ENCODE peak calls at places on chromosome 7, in six cellular contexts. L, Y, J, A, D and I are unnamed samples.

GRCh38 chr7:17493451-17493850 is 195.0 kb downstream of the AHR start:
- DNase-seq in L (no peak), Y (no peak), J (peak; percentile 25), A (no peak), D (no peak), I (peak; percentile 23)

GRCh38 chr7:91079491-91079890 is 184.7 kb upstream of the FZD1 start:
- DNase-seq in L (no peak), Y (no peak), J (peak; percentile 61), A (no peak), D (no peak), I (peak; percentile 54)

GRCh38 chr7:159095979-159096411 is 48.7 kb downstream of the VIPR2 start:
- DNase-seq in L (no peak), Y (no peak), J (no peak), A (no peak), D (peak; percentile 20), I (no peak)

GRCh38 chr7:79317728-79318127 is 135.7 kb downstream of the MAGI2 start:
- DNase-seq in L (peak; percentile 77), Y (no peak), J (peak; percentile 80), A (no peak), D (no peak), I (peak; percentile 88)

GRCh38 chr7:47669178-47669878 is 87.4 kb upstream of the TNS3 start:
- DNase-seq in L (no peak), Y (peak; percentile 81), J (peak; percentile 93), A (peak; percentile 79), D (peak; percentile 74), I (peak; percentile 95)

GRCh38 chr7:4523219-4523618 is 158.9 kb upstream of the FOXK1 start:
- DNase-seq in L (no peak), Y (no peak), J (no peak), A (no peak), D (no peak), I (no peak)

GRCh38 chr7:157004839-157005455 is 5.5 kb downstream of the MNX1 start:
- DNase-seq in L (no peak), Y (no peak), J (no peak), A (no peak), D (no peak), I (no peak)

GRCh38 chr7:81990395-81990794 is 220.5 kb upstream of the HGF start:
- DNase-seq in L (peak; percentile 20), Y (no peak), J (peak; percentile 46), A (no peak), D (no peak), I (peak; percentile 68)

GRCh38 chr7:80346704-80347103 is 165.2 kb downstream of the GNAT3 start:
- DNase-seq in L (no peak), Y (no peak), J (peak; percentile 57), A (no peak), D (no peak), I (peak; percentile 50)

GRCh38 chr7:34190299-34190698 is 285.0 kb downstream of the BMPER start:
- DNase-seq in L (no peak), Y (no peak), J (no peak), A (no peak), D (no peak), I (no peak)

GRCh38 chr7:6482307-6482706 is 34.6 kb upstream of the DAGLB start:
- DNase-seq in L (no peak), Y (peak; percentile 60), J (no peak), A (no peak), D (no peak), I (no peak)

GRCh38 chr7:151968357-151968756 is 12.1 kb downstream of the GALNTL5 start:
- DNase-seq in L (no peak), Y (no peak), J (no peak), A (no peak), D (no peak), I (no peak)

DNA sequence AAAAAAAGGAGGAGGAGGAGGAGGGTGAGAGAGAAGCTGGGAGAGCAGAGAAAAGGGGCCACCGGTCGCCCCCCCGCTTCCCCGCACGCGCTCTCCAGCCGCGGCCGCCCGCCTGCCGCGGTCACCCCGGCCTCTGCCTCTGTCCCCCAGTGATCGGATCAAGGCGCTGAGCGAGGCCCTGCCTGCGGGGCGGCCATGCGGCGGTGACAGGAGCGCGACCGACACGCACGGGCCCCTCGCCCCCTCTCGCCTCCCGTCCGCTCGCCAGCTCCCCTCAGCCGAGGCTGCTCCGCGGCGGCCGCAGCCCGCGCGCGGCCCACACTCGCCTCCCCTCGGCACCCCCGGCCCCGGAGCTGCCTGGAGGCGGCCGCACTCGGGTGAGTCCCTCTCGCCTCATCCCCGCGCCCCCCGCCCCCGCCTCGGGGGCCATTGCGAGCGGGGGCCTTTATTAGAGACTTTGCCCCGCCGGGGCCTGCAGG is at the start of gene GTF2I:
- DNase-seq in L (no peak), Y (no peak), J (no peak), A (no peak), D (peak; percentile 34), I (no peak)
- TF ChIP-seq CTCF in L (no peak), Y (no peak), J (no peak), A (no peak), D (no peak), I (no peak)

DNA sequence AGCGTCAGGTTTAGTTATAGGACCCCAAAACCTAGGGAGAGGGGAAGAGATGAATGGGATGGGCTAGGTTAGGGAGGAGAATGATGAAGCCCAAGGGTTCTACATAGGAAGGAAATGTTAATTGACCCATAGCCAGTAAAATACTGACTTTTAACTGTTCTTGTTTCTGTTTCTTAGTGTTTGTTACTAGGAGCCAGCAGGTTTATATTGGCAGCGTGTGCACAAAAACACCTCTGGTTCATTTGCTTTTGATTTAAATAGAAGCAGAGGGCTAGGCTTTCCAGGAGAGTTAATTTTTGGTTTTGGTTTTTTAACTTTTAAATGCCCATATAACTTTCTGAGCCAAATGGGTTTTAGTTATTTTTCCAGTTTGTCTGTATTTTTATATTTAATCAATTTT is 8.0 kb downstream of the TAX1BP1 start:
- DNase-seq in L (no peak), Y (no peak), J (no peak), A (no peak), D (no peak), I (no peak)
- H3K4me3 ChIP-seq in L (no peak overlapping the region), Y (no peak overlapping the region), J (no peak overlapping the region), A (no peak overlapping the region), D (no peak overlapping the region), I (no peak overlapping the region)

GRCh38 chr7:112462236-112462635 is 12.0 kb downstream of the IFRD1 start:
- DNase-seq in L (peak; percentile 74), Y (peak; percentile 54), J (peak; percentile 96), A (no peak), D (peak; percentile 40), I (peak; percentile 96)

DNA sequence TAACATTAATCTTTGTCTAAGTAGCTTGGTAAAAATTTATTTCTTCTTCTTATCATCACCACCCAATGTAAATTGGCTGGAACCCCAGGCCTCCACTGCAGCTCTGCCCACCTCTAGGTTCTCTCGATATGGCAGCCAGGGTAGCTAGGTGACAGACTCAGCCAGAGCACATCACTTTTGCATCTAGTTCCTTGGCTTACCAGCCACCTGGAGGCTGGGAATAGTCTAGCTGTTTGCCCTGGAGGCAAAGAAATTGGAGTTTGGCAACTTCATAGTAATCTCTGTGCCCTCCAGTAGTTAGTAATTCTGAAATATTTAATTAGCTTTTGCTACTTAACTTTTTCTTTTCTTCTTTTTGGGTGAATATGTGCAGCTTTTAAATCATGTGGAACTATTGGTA is 9.4 kb downstream of the IFRD1 start:
- DNase-seq in L (no peak), Y (no peak), J (no peak), A (no peak), D (no peak), I (no peak)
- TF ChIP-seq CTCF in L (no peak), Y (no peak), J (no peak), A (no peak), D (no peak), I (no peak)

DNA sequence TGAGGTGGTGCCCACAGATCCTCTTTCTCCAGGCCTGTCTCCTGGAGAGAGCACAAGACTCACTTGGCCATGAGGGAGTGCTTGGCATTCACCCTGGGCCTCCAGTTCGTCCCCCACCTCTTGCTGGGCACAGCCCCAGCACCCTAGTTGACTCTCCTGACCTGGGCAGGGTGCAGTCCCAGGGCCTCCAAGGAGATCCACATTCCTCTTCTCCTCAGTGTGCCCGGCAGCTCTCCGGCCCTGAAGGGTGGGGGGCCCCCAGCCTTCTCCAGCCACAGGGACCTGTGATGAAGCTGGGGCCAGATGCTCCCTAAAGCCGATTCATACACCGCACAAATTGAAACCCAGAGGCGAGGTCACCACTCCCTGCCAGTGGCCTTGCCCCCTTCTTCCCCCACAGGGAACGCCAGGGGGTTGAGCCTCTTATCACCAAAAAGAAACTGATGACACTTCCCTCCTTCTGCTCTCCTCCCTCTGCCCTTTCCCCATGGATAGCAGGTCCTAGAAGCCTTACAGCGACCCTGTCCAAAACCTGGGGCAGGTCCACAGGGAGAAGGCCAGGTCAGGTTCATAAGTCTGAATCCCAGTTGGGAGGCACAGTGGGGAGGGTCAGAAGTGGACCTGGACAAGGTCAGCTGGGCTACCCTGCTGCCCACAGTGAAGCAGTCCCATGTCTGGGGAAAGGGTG is 3.1 kb downstream of the EN2 start:
- DNase-seq in L (no peak), Y (no peak), J (no peak), A (no peak), D (no peak), I (no peak)
- H3K4me3 ChIP-seq in L (no peak overlapping the region), Y (no peak overlapping the region), J (no peak overlapping the region), A (no peak overlapping the region), D (no peak overlapping the region), I (no peak overlapping the region)

GRCh38 chr7:129778770-129779601 is 167.5 kb downstream of the NRF1 start:
- DNase-seq in L (no peak), Y (no peak), J (no peak), A (no peak), D (no peak), I (no peak)
- TF ChIP-seq CTCF in L (no peak), Y (no peak), J (no peak), A (no peak), D (no peak), I (no peak)